ENCODE peak calls at places on chromosomes 4 and X, in ten cellular contexts. One of them, this sample, is unnamed.

GRCh38 chrX:57651169-57651919 is 28.7 kb downstream of the NLRP2B start:
- DNase-seq in tibial artery: no peak
- DNase-seq in transverse colon: no peak
- DNase-seq in cardiac muscle cell: no peak
- DNase-seq in fibroblast of lung: no peak
- DNase-seq in neural progenitor cell: peak; percentile 28
- DNase-seq in GM23248: no peak
- DNase-seq in tibial nerve: no peak
- DNase-seq in heart right ventricle: no peak
- DNase-seq in SK-N-SH: no peak
- DNase-seq in this sample: no peak

GRCh38 chr4:55269470-55269869 is 76.6 kb upstream of the SRD5A3 start:
- DNase-seq in tibial artery: no peak
- DNase-seq in transverse colon: no peak
- DNase-seq in cardiac muscle cell: no peak
- DNase-seq in fibroblast of lung: no peak
- DNase-seq in neural progenitor cell: no peak
- DNase-seq in GM23248: no peak
- DNase-seq in tibial nerve: no peak
- DNase-seq in heart right ventricle: no peak
- DNase-seq in SK-N-SH: no peak
- DNase-seq in this sample: no peak

GRCh38 chrX:71911023-71911730 is 532 bp downstream of the NHSL2 start:
- DNase-seq in tibial artery: no peak
- DNase-seq in transverse colon: peak; percentile 9
- DNase-seq in cardiac muscle cell: peak; percentile 71
- DNase-seq in fibroblast of lung: peak; percentile 24
- DNase-seq in neural progenitor cell: peak; percentile 83
- DNase-seq in GM23248: peak; percentile 40
- DNase-seq in tibial nerve: no peak
- DNase-seq in heart right ventricle: peak; percentile 15
- DNase-seq in SK-N-SH: peak; percentile 53
- DNase-seq in this sample: peak; percentile 5

GRCh38 chr4:8651661-8652180 is 59.2 kb downstream of the CPZ start:
- DNase-seq in tibial artery: peak; percentile 54
- DNase-seq in transverse colon: no peak
- DNase-seq in cardiac muscle cell: no peak
- DNase-seq in fibroblast of lung: no peak
- DNase-seq in neural progenitor cell: no peak
- DNase-seq in GM23248: no peak
- DNase-seq in tibial nerve: no peak
- DNase-seq in heart right ventricle: no peak
- DNase-seq in SK-N-SH: no peak
- DNase-seq in this sample: no peak

GRCh38 chrX:49053223-49054072 is 5.4 kb upstream of the CCDC120 start:
- DNase-seq in tibial artery: no peak
- DNase-seq in transverse colon: peak; percentile 69
- DNase-seq in cardiac muscle cell: peak; percentile 89
- DNase-seq in fibroblast of lung: peak; percentile 45
- DNase-seq in neural progenitor cell: peak; percentile 92
- DNase-seq in GM23248: peak; percentile 63
- DNase-seq in tibial nerve: no peak
- DNase-seq in heart right ventricle: peak; percentile 64
- DNase-seq in SK-N-SH: peak; percentile 90
- DNase-seq in this sample: peak; percentile 41

GRCh38 chrX:12118134-12118533 is 20.1 kb upstream of the FRMPD4 start:
- DNase-seq in tibial artery: no peak
- DNase-seq in transverse colon: no peak
- DNase-seq in cardiac muscle cell: no peak
- DNase-seq in fibroblast of lung: peak; percentile 69
- DNase-seq in neural progenitor cell: no peak
- DNase-seq in GM23248: no peak
- DNase-seq in tibial nerve: no peak
- DNase-seq in heart right ventricle: no peak
- DNase-seq in SK-N-SH: no peak
- DNase-seq in this sample: no peak

GRCh38 chrX:115452256-115452655 is 108.7 kb upstream of the PLS3 start:
- DNase-seq in tibial artery: no peak
- DNase-seq in transverse colon: no peak
- DNase-seq in cardiac muscle cell: no peak
- DNase-seq in fibroblast of lung: peak; percentile 39
- DNase-seq in neural progenitor cell: no peak
- DNase-seq in GM23248: peak; percentile 11
- DNase-seq in tibial nerve: no peak
- DNase-seq in heart right ventricle: no peak
- DNase-seq in SK-N-SH: no peak
- DNase-seq in this sample: no peak

GRCh38 chrX:55710701-55711100 is 6.8 kb upstream of the RRAGB start:
- DNase-seq in tibial artery: no peak
- DNase-seq in transverse colon: no peak
- DNase-seq in cardiac muscle cell: no peak
- DNase-seq in fibroblast of lung: peak; percentile 48
- DNase-seq in neural progenitor cell: no peak
- DNase-seq in GM23248: peak; percentile 63
- DNase-seq in tibial nerve: no peak
- DNase-seq in heart right ventricle: no peak
- DNase-seq in SK-N-SH: no peak
- DNase-seq in this sample: no peak

GRCh38 chrX:8453619-8454018 is 11.0 kb upstream of the VCX3B start:
- DNase-seq in tibial artery: no peak
- DNase-seq in transverse colon: no peak
- DNase-seq in cardiac muscle cell: no peak
- DNase-seq in fibroblast of lung: no peak
- DNase-seq in neural progenitor cell: no peak
- DNase-seq in GM23248: no peak
- DNase-seq in tibial nerve: no peak
- DNase-seq in heart right ventricle: no peak
- DNase-seq in SK-N-SH: no peak
- DNase-seq in this sample: no peak

GRCh38 chr4:14023901-14024300 is 396.4 kb upstream of the BOD1L1 start:
- DNase-seq in tibial artery: no peak
- DNase-seq in transverse colon: no peak
- DNase-seq in cardiac muscle cell: peak; percentile 25
- DNase-seq in fibroblast of lung: no peak
- DNase-seq in neural progenitor cell: no peak
- DNase-seq in GM23248: no peak
- DNase-seq in tibial nerve: no peak
- DNase-seq in heart right ventricle: no peak
- DNase-seq in SK-N-SH: no peak
- DNase-seq in this sample: no peak

GRCh38 chrX:115339441-115340025 is 50.0 kb downstream of the LUZP4 start:
- DNase-seq in tibial artery: no peak
- DNase-seq in transverse colon: no peak
- DNase-seq in cardiac muscle cell: no peak
- DNase-seq in fibroblast of lung: peak; percentile 37
- DNase-seq in neural progenitor cell: no peak
- DNase-seq in GM23248: peak; percentile 45
- DNase-seq in tibial nerve: peak; percentile 37
- DNase-seq in heart right ventricle: no peak
- DNase-seq in SK-N-SH: no peak
- DNase-seq in this sample: no peak

GRCh38 chr4:186472948-186473347 is 82.4 kb downstream of the MTNR1A start:
- DNase-seq in tibial artery: no peak
- DNase-seq in transverse colon: no peak
- DNase-seq in cardiac muscle cell: peak; percentile 34
- DNase-seq in fibroblast of lung: peak; percentile 39
- DNase-seq in neural progenitor cell: peak; percentile 39
- DNase-seq in GM23248: peak; percentile 47
- DNase-seq in tibial nerve: no peak
- DNase-seq in heart right ventricle: no peak
- DNase-seq in SK-N-SH: peak; percentile 30
- DNase-seq in this sample: no peak

GRCh38 chr4:171170671-171171070 is 642.5 kb upstream of the GALNTL6 start:
- DNase-seq in tibial artery: no peak
- DNase-seq in transverse colon: no peak
- DNase-seq in cardiac muscle cell: no peak
- DNase-seq in fibroblast of lung: no peak
- DNase-seq in neural progenitor cell: peak; percentile 4
- DNase-seq in GM23248: no peak
- DNase-seq in tibial nerve: no peak
- DNase-seq in heart right ventricle: no peak
- DNase-seq in SK-N-SH: no peak
- DNase-seq in this sample: no peak

GRCh38 chr4:24933684-24934275 is 20.9 kb upstream of the CCDC149 start:
- DNase-seq in tibial artery: no peak
- DNase-seq in transverse colon: no peak
- DNase-seq in cardiac muscle cell: no peak
- DNase-seq in fibroblast of lung: no peak
- DNase-seq in neural progenitor cell: no peak
- DNase-seq in GM23248: no peak
- DNase-seq in tibial nerve: no peak
- DNase-seq in heart right ventricle: no peak
- DNase-seq in SK-N-SH: no peak
- DNase-seq in this sample: no peak

GRCh38 chr4:552059-552458 is 24.0 kb downstream of the TMEM271 start:
- DNase-seq in tibial artery: no peak
- DNase-seq in transverse colon: no peak
- DNase-seq in cardiac muscle cell: no peak
- DNase-seq in fibroblast of lung: no peak
- DNase-seq in neural progenitor cell: no peak
- DNase-seq in GM23248: no peak
- DNase-seq in tibial nerve: no peak
- DNase-seq in heart right ventricle: no peak
- DNase-seq in SK-N-SH: no peak
- DNase-seq in this sample: no peak

GRCh38 chr4:165209796-165210195 is 2.4 kb downstream of the KLHL2 start:
- DNase-seq in tibial artery: no peak
- DNase-seq in transverse colon: no peak
- DNase-seq in cardiac muscle cell: no peak
- DNase-seq in fibroblast of lung: no peak
- DNase-seq in neural progenitor cell: no peak
- DNase-seq in GM23248: no peak
- DNase-seq in tibial nerve: no peak
- DNase-seq in heart right ventricle: no peak
- DNase-seq in SK-N-SH: no peak
- DNase-seq in this sample: no peak

GRCh38 chr4:184843984-184844554 is 18.3 kb upstream of the ACSL1 start:
- DNase-seq in tibial artery: no peak
- DNase-seq in transverse colon: no peak
- DNase-seq in cardiac muscle cell: no peak
- DNase-seq in fibroblast of lung: no peak
- DNase-seq in neural progenitor cell: no peak
- DNase-seq in GM23248: no peak
- DNase-seq in tibial nerve: no peak
- DNase-seq in heart right ventricle: no peak
- DNase-seq in SK-N-SH: no peak
- DNase-seq in this sample: no peak

GRCh38 chr4:89898304-89898716 is 3.7 kb downstream of the MMRN1 start:
- DNase-seq in tibial artery: peak; percentile 28
- DNase-seq in transverse colon: no peak
- DNase-seq in cardiac muscle cell: peak; percentile 69
- DNase-seq in fibroblast of lung: no peak
- DNase-seq in neural progenitor cell: peak; percentile 55
- DNase-seq in GM23248: no peak
- DNase-seq in tibial nerve: no peak
- DNase-seq in heart right ventricle: no peak
- DNase-seq in SK-N-SH: no peak
- DNase-seq in this sample: no peak

DNA sequence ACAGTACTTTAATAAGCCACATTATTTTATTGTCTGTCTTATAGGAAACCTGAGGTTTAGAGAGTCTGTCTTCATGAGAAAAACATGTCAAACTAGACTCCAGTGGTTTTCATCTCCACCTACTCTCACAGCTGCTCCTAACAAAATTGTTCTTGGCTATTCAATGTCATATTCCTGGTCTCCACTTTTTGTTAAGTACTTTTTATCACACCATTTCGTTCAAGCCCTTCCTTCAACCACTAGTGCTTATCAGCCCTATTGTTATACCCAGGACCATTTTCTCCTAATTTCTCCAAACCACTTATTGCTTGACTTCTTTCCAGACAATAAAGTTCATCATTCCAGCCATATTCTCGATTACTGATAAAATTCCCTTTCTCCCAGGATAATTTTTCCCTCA is 1674.3 kb upstream of the AGA start:
- DNase-seq in tibial artery: no peak
- DNase-seq in transverse colon: no peak
- DNase-seq in cardiac muscle cell: no peak
- DNase-seq in fibroblast of lung: peak; percentile 60
- DNase-seq in neural progenitor cell: no peak
- DNase-seq in GM23248: no peak
- DNase-seq in tibial nerve: no peak
- DNase-seq in heart right ventricle: no peak
- DNase-seq in SK-N-SH: no peak
- DNase-seq in this sample: no peak
- H3K9me3 ChIP-seq in tibial artery: no peaks in the 10 kb centered on the region
- H3K9me3 ChIP-seq in transverse colon: no peaks in the 10 kb centered on the region
- H3K9me3 ChIP-seq in cardiac muscle cell: no peaks in the 10 kb centered on the region
- H3K9me3 ChIP-seq in fibroblast of lung: no peaks in the 10 kb centered on the region
- H3K9me3 ChIP-seq in neural progenitor cell: no peaks in the 10 kb centered on the region
- H3K9me3 ChIP-seq in GM23248: no peaks in the 10 kb centered on the region
- H3K9me3 ChIP-seq in tibial nerve: no peaks in the 10 kb centered on the region
- H3K9me3 ChIP-seq in heart right ventricle: no peaks in the 10 kb centered on the region
- H3K9me3 ChIP-seq in SK-N-SH: no peaks in the 10 kb centered on the region
- H3K9me3 ChIP-seq in this sample: no peaks in the 10 kb centered on the region

GRCh38 chrX:2889045-2889605 is 40.0 kb downstream of the ARSD start:
- DNase-seq in tibial artery: no peak
- DNase-seq in transverse colon: no peak
- DNase-seq in cardiac muscle cell: no peak
- DNase-seq in fibroblast of lung: no peak
- DNase-seq in neural progenitor cell: no peak
- DNase-seq in GM23248: peak; percentile 5
- DNase-seq in tibial nerve: no peak
- DNase-seq in heart right ventricle: no peak
- DNase-seq in SK-N-SH: no peak
- DNase-seq in this sample: no peak
- H3K4me3 ChIP-seq in tibial artery: peak overlapping the region; percentile 47
- H3K4me3 ChIP-seq in transverse colon: peak overlapping the region; percentile 47
- H3K4me3 ChIP-seq in cardiac muscle cell: no peak overlapping the region
- H3K4me3 ChIP-seq in fibroblast of lung: peak overlapping the region; percentile 60
- H3K4me3 ChIP-seq in neural progenitor cell: no peak overlapping the region
- H3K4me3 ChIP-seq in GM23248: peak overlapping the region; percentile 80
- H3K4me3 ChIP-seq in tibial nerve: peak overlapping the region; percentile 40
- H3K4me3 ChIP-seq in heart right ventricle: peak overlapping the region; percentile 21
- H3K4me3 ChIP-seq in SK-N-SH: peak overlapping the region; percentile 37
- H3K4me3 ChIP-seq in this sample: peak overlapping the region; percentile 51

GRCh38 chrX:1323315-1323714 is 13.3 kb upstream of the IL3RA start:
- DNase-seq in tibial artery: no peak
- DNase-seq in transverse colon: peak; percentile 63
- DNase-seq in cardiac muscle cell: peak; percentile 49
- DNase-seq in fibroblast of lung: no peak
- DNase-seq in neural progenitor cell: peak; percentile 70
- DNase-seq in GM23248: peak; percentile 34
- DNase-seq in tibial nerve: peak; percentile 15
- DNase-seq in heart right ventricle: peak; percentile 33
- DNase-seq in SK-N-SH: peak; percentile 38
- DNase-seq in this sample: peak; percentile 2
- H3K4me1 ChIP-seq in tibial artery: no peaks in the 10 kb centered on the region
- H3K4me1 ChIP-seq in transverse colon: no peaks in the 10 kb centered on the region
- H3K4me1 ChIP-seq in cardiac muscle cell: no peaks in the 10 kb centered on the region
- H3K4me1 ChIP-seq in fibroblast of lung: no peaks in the 10 kb centered on the region
- H3K4me1 ChIP-seq in neural progenitor cell: no peaks in the 10 kb centered on the region
- H3K4me1 ChIP-seq in GM23248: no peaks in the 10 kb centered on the region
- H3K4me1 ChIP-seq in tibial nerve: no peaks in the 10 kb centered on the region
- H3K4me1 ChIP-seq in heart right ventricle: no peaks in the 10 kb centered on the region
- H3K4me1 ChIP-seq in SK-N-SH: no peaks in the 10 kb centered on the region
- H3K4me1 ChIP-seq in this sample: no peaks in the 10 kb centered on the region

DNA sequence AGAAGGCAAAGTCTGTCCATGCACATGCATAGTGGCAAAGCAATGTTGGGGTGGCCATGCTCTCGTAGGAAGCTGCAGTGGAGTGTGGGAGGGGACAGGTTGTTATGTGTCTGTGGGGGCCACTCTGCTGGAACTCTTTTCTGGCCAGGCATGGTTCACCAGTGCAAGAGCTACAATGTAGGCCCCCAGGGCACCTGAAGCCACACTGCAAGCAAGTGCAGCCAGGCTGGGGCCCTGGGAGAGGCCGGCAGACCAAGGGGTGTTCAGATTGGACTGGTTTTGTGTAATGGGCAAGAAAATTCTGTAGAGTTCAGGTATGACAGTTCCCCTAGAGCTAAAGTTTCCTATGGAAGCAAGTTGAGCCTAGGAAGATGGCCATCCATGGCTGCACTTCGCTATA is 97.0 kb upstream of the ZC4H2 start:
- DNase-seq in tibial artery: no peak
- DNase-seq in transverse colon: no peak
- DNase-seq in cardiac muscle cell: no peak
- DNase-seq in fibroblast of lung: no peak
- DNase-seq in neural progenitor cell: no peak
- DNase-seq in GM23248: no peak
- DNase-seq in tibial nerve: no peak
- DNase-seq in heart right ventricle: no peak
- DNase-seq in SK-N-SH: no peak
- DNase-seq in this sample: no peak
- H3K9me3 ChIP-seq in tibial artery: peaks cover 18% of the 10 kb centered on the region
- H3K9me3 ChIP-seq in transverse colon: no peaks in the 10 kb centered on the region
- H3K9me3 ChIP-seq in cardiac muscle cell: no peaks in the 10 kb centered on the region
- H3K9me3 ChIP-seq in fibroblast of lung: no peaks in the 10 kb centered on the region
- H3K9me3 ChIP-seq in neural progenitor cell: peaks cover 20% of the 10 kb centered on the region
- H3K9me3 ChIP-seq in GM23248: no peaks in the 10 kb centered on the region
- H3K9me3 ChIP-seq in tibial nerve: peaks cover 6% of the 10 kb centered on the region
- H3K9me3 ChIP-seq in heart right ventricle: peaks cover 11% of the 10 kb centered on the region
- H3K9me3 ChIP-seq in SK-N-SH: no peaks in the 10 kb centered on the region
- H3K9me3 ChIP-seq in this sample: no peaks in the 10 kb centered on the region

This sample was measured in CD4-positive, CD25-positive, alpha-beta regulatory T cell.